ENCODE peak calls at places on chromosomes 1 and 21, in seven cellular contexts. V is activated CD4-positive, CD25-positive, alpha-beta regulatory T cell; T is BE2C; N is SK-N-DZ; D is mammary epithelial cell; H is lower lobe of right lung; P is amniotic stem cell. G is an unnamed sample.

GRCh38 chr1:63858153-63858552 is 84.3 kb downstream of the ROR1 start:
- DNase-seq in V (no peak), T (no peak), N (no peak), D (no peak), H (no peak), P (no peak), G (no peak)

GRCh38 chr1:116580446-116581322 is 9.9 kb upstream of the CD58 start:
- DNase-seq in V (no peak), T (no peak), N (no peak), D (no peak), H (no peak), P (no peak), G (no peak)

GRCh38 chr1:11948822-11949458 is 14.4 kb downstream of the PLOD1 start:
- DNase-seq in V (no peak), T (peak), N (no peak), D (no peak), H (no peak), P (no peak), G (peak)

GRCh38 chr1:93670141-93670540 is 11.5 kb downstream of the BCAR3 start:
- DNase-seq in V (no peak), T (no peak), N (no peak), D (peak), H (no peak), P (no peak), G (peak)

GRCh38 chr1:53182111-53182593 is 14.5 kb upstream of the CPT2 start:
- DNase-seq in V (peak), T (peak), N (peak), D (peak), H (peak), P (peak), G (peak)

GRCh38 chr1:214264196-214264595 is 16.8 kb upstream of the SMYD2 start:
- DNase-seq in V (no peak), T (no peak), N (no peak), D (no peak), H (no peak), P (no peak), G (no peak)

GRCh38 chr21:45262041-45262581 is 25.6 kb downstream of the POFUT2 start:
- DNase-seq in V (no peak), T (no peak), N (no peak), D (no peak), H (no peak), P (no peak), G (no peak)

GRCh38 chr1:172343246-172344099 is 77.0 kb upstream of the C1orf105 start:
- DNase-seq in V (no peak), T (no peak), N (no peak), D (peak), H (no peak), P (peak), G (peak)

GRCh38 chr1:233993651-233994050 is 89.2 kb downstream of the SLC35F3 start:
- DNase-seq in V (no peak), T (no peak), N (no peak), D (peak), H (no peak), P (no peak), G (peak)

GRCh38 chr1:183699643-183700160 is 46.6 kb upstream of the APOBEC4 start:
- DNase-seq in V (no peak), T (no peak), N (no peak), D (no peak), H (no peak), P (no peak), G (peak)

GRCh38 chr1:8464987-8465386 is 147.1 kb downstream of the SLC45A1 start:
- DNase-seq in V (no peak), T (no peak), N (no peak), D (no peak), H (no peak), P (no peak), G (no peak)

GRCh38 chr1:157288006-157288405 is 149.8 kb upstream of the ETV3 start:
- DNase-seq in V (no peak), T (no peak), N (no peak), D (no peak), H (no peak), P (no peak), G (no peak)

GRCh38 chr1:98277111-98277510 is 356.3 kb upstream of the DPYD start:
- DNase-seq in V (no peak), T (peak), N (no peak), D (peak), H (no peak), P (no peak), G (peak)

GRCh38 chr1:45802343-45803298 is 791 bp upstream of the MAST2 start:
- DNase-seq in V (no peak), T (peak), N (peak), D (peak), H (peak), P (peak), G (peak)

GRCh38 chr1:53110370-53111072 is 31.9 kb downstream of the SLC1A7 start:
- DNase-seq in V (no peak), T (no peak), N (no peak), D (no peak), H (peak), P (no peak), G (peak)

GRCh38 chr1:225378880-225379279 is 49.0 kb downstream of the LBR start:
- DNase-seq in V (no peak), T (no peak), N (no peak), D (peak), H (no peak), P (no peak), G (peak)

GRCh38 chr1:192566657-192567056 is 8.9 kb upstream of the RGS1 start:
- DNase-seq in V (no peak), T (no peak), N (no peak), D (no peak), H (no peak), P (no peak), G (peak)

GRCh38 chr1:233543338-233544255 is 70.3 kb upstream of the KCNK1 start:
- DNase-seq in V (no peak), T (peak), N (no peak), D (peak), H (no peak), P (peak), G (peak)

GRCh38 chr1:19009882-19010321 is 53.4 kb upstream of the IFFO2 start:
- DNase-seq in V (no peak), T (no peak), N (no peak), D (peak), H (no peak), P (no peak), G (peak)

GRCh38 chr1:21614419-21615115 is 54.6 kb downstream of the RAP1GAP start:
- DNase-seq in V (no peak), T (no peak), N (no peak), D (peak), H (no peak), P (no peak), G (peak)

GRCh38 chr1:185355947-185356346 is 38.9 kb upstream of the IVNS1ABP start:
- DNase-seq in V (no peak), T (no peak), N (no peak), D (no peak), H (no peak), P (no peak), G (no peak)

GRCh38 chr1:203640723-203641523 is 14.3 kb downstream of the ATP2B4 start:
- DNase-seq in V (no peak), T (peak), N (no peak), D (no peak), H (no peak), P (no peak), G (no peak)

G was measured in epithelial cell of esophagus.